ENCODE peak calls at places on chromosome 19, in seven cellular contexts. S is PC-9; K is germinal center; T is CD4-positive, alpha-beta T cell; F is astrocyte of the cerebellum; R is CD8-positive, alpha-beta T cell; Y is AG04450. A is an unnamed sample.

GRCh38 chr19:1274852-1275259 is 474 bp upstream of the FAM174C start:
- DNase-seq in T (no peak), Y (no peak), F (no peak), R (no peak), K (no peak), S (no peak), A (no peak)

GRCh38 chr19:56476671-56477428 is at the start of gene ZNF667:
- DNase-seq in Y (no peak), F (no peak), T (no peak), K (peak; percentile 33), S (no peak), R (peak; percentile 1), A (peak; percentile 71)

GRCh38 chr19:35882074-35882832 is 13.9 kb downstream of the APLP1 start:
- DNase-seq in R (no peak), F (peak; percentile 56), S (peak; percentile 33), T (peak; percentile 27), Y (peak; percentile 61), K (peak; percentile 69), A (no peak)

GRCh38 chr19:47848871-47849473 is 10.1 kb upstream of the TPRX2 start:
- DNase-seq in F (no peak), R (peak; percentile 1), K (no peak), Y (no peak), T (peak; percentile 12), S (peak; percentile 23), A (no peak)

GRCh38 chr19:55451163-55451521 is 8.0 kb upstream of the SHISA7 start:
- DNase-seq in S (no peak), K (no peak), R (no peak), T (no peak), Y (no peak), F (no peak), A (no peak)

GRCh38 chr19:5155586-5156210 is 184.9 kb downstream of the PTPRS start:
- DNase-seq in F (no peak), R (no peak), S (no peak), Y (no peak), T (no peak), K (no peak), A (no peak)

GRCh38 chr19:37874784-37875183 is 31.6 kb downstream of the WDR87 start:
- DNase-seq in Y (peak; percentile 20), T (no peak), R (no peak), S (no peak), K (no peak), F (no peak), A (no peak)

GRCh38 chr19:2372076-2372612 is 12.1 kb downstream of the TMPRSS9 start:
- DNase-seq in T (no peak), R (no peak), K (no peak), S (no peak), Y (no peak), F (no peak), A (no peak)

GRCh38 chr19:49758292-49758691 is 4.8 kb downstream of the TSKS start:
- DNase-seq in S (no peak), F (peak; percentile 28), Y (peak; percentile 26), R (no peak), T (no peak), K (no peak), A (no peak)

GRCh38 chr19:4120531-4120930 is 3.4 kb downstream of the MAP2K2 start:
- DNase-seq in S (no peak), T (no peak), R (no peak), Y (no peak), F (peak; percentile 43), K (no peak), A (no peak)

GRCh38 chr19:16200038-16200775 is 2.5 kb downstream of the AP1M1 start:
- DNase-seq in Y (no peak), K (no peak), S (no peak), F (no peak), R (no peak), T (no peak), A (no peak)

GRCh38 chr19:3721131-3721899 is 13.1 kb downstream of the TJP3 start:
- DNase-seq in Y (peak; percentile 44), R (peak; percentile 78), F (peak; percentile 54), S (peak; percentile 96), T (peak; percentile 82), K (peak; percentile 94), A (peak; percentile 80)

GRCh38 chr19:44587863-44588752 is 25.3 kb upstream of the IGSF23 start:
- DNase-seq in F (peak; percentile 96), S (peak; percentile 64), R (no peak), Y (peak; percentile 86), K (no peak), T (no peak), A (no peak)

GRCh38 chr19:41920878-41921277 is 7.4 kb downstream of the ERFL start:
- DNase-seq in R (no peak), T (no peak), S (no peak), Y (no peak), F (no peak), K (no peak), A (no peak)

GRCh38 chr19:41537789-41538188 is 38.2 kb upstream of the CEACAM21 start:
- DNase-seq in T (no peak), F (no peak), Y (no peak), K (no peak), S (no peak), R (no peak), A (no peak)

GRCh38 chr19:48674921-48675824 is 2.4 kb upstream of the NTN5 start:
- DNase-seq in T (peak; percentile 67), K (peak; percentile 87), S (peak; percentile 72), R (peak; percentile 59), Y (no peak), F (peak; percentile 65), A (peak; percentile 72)

GRCh38 chr19:12843999-12844732 is 5.9 kb downstream of the MAST1 start:
- DNase-seq in T (no peak), S (no peak), F (no peak), K (no peak), R (no peak), Y (no peak), A (no peak)

GRCh38 chr19:492091-492531 is 4.2 kb upstream of the MADCAM1 start:
- DNase-seq in Y (no peak), T (no peak), S (no peak), K (no peak), R (no peak), F (no peak), A (peak; percentile 34)

GRCh38 chr19:52473655-52474350 is 20.4 kb downstream of the ZNF578 start:
- DNase-seq in K (no peak), Y (no peak), R (no peak), F (no peak), S (no peak), T (no peak), A (no peak)

GRCh38 chr19:41323023-41323422 is 13.1 kb downstream of the CCDC97 start:
- DNase-seq in K (no peak), F (no peak), R (no peak), T (no peak), S (no peak), Y (peak; percentile 74), A (no peak)

GRCh38 chr19:34230833-34231232 is 23.5 kb upstream of the GARRE1 start:
- DNase-seq in K (no peak), Y (no peak), F (no peak), T (no peak), S (no peak), R (no peak), A (no peak)

GRCh38 chr19:1685046-1685445 is 32.6 kb upstream of the TCF3 start:
- DNase-seq in R (no peak), T (no peak), Y (no peak), F (no peak), S (no peak), K (no peak), A (no peak)

GRCh38 chr19:40806385-40807146 is 7.6 kb downstream of the EGLN2 start:
- DNase-seq in T (peak; percentile 66), S (no peak), F (peak; percentile 76), Y (peak; percentile 77), R (peak; percentile 68), K (peak; percentile 87), A (peak; percentile 57)

GRCh38 chr19:344625-345319 is at the start of gene MIER2:
- DNase-seq in F (peak; percentile 28), K (peak; percentile 98), T (peak; percentile 88), S (peak; percentile 92), R (peak; percentile 89), Y (peak; percentile 16), A (peak; percentile 76)

GRCh38 chr19:29364999-29365398 is 152.0 kb upstream of the UQCRFS1 start:
- DNase-seq in K (no peak), S (no peak), Y (no peak), R (no peak), T (no peak), F (no peak), A (no peak)

GRCh38 chr19:5032101-5032967 is 63.4 kb downstream of the KDM4B start:
- DNase-seq in Y (no peak), F (no peak), R (no peak), K (no peak), T (no peak), S (no peak), A (no peak)

GRCh38 chr19:3471954-3472655 is 8.2 kb downstream of the SMIM24 start:
- DNase-seq in F (no peak), K (peak; percentile 43), S (no peak), R (peak; percentile 18), T (no peak), Y (no peak), A (peak; percentile 33)

GRCh38 chr19:33301900-33302174 is 497 bp downstream of the CEBPA start:
- DNase-seq in T (no peak), S (no peak), K (no peak), F (no peak), R (no peak), Y (no peak), A (no peak)

GRCh38 chr19:42325896-42326771 is 699 bp downstream of the MEGF8 start:
- DNase-seq in F (no peak), K (peak; percentile 49), T (no peak), S (no peak), Y (no peak), R (peak; percentile 24), A (no peak)

GRCh38 chr19:28862238-28862637 is 350.7 kb downstream of the UQCRFS1 start:
- DNase-seq in T (no peak), F (no peak), S (no peak), K (no peak), R (no peak), Y (no peak), A (no peak)

GRCh38 chr19:44824758-44825157 is 15.9 kb downstream of the BCAM start:
- DNase-seq in S (no peak), K (no peak), R (no peak), F (no peak), T (no peak), Y (no peak), A (no peak)

GRCh38 chr19:36605839-36606478 is 846 bp downstream of the ZNF382 start:
- DNase-seq in K (no peak), F (no peak), R (no peak), Y (no peak), T (no peak), S (no peak), A (no peak)

GRCh38 chr19:16824658-16825311 is 4.4 kb upstream of the SIN3B start:
- DNase-seq in F (no peak), Y (no peak), S (no peak), T (no peak), K (no peak), R (no peak), A (no peak)

GRCh38 chr19:35879770-35880317 is 11.5 kb downstream of the APLP1 start:
- DNase-seq in S (peak; percentile 87), K (peak; percentile 72), F (peak; percentile 47), T (peak; percentile 48), R (peak; percentile 52), Y (peak; percentile 63), A (peak; percentile 52)

GRCh38 chr19:35138305-35138799 is 272 bp upstream of the FXYD1 start:
- DNase-seq in S (no peak), F (no peak), K (no peak), R (no peak), T (no peak), Y (no peak), A (no peak)

GRCh38 chr19:33377586-33378475 is 4.3 kb downstream of the CEBPG start:
- DNase-seq in S (no peak), F (no peak), K (no peak), Y (no peak), R (no peak), T (no peak), A (no peak)

GRCh38 chr19:44712864-44713515 is 14.0 kb downstream of the CEACAM16 start:
- DNase-seq in R (no peak), K (no peak), F (no peak), Y (no peak), S (no peak), T (no peak), A (no peak)

GRCh38 chr19:858868-859843 is at the start of gene CFD:
- DNase-seq in T (no peak), Y (no peak), R (no peak), S (peak; percentile 55), K (no peak), F (no peak), A (no peak)

A was measured in T-cell.